ENCODE peak calls at places on chromosomes 4 and X, in four cellular contexts. U, G, A and T are unnamed samples.

GRCh38 chrX:3257471-3257870 is 89.0 kb downstream of the MXRA5 start:
- DNase-seq in U (no peak), A (no peak), G (no peak), T (no peak)

GRCh38 chr4:121243476-121243875 is 79.4 kb upstream of the TNIP3 start:
- DNase-seq in U (no peak), G (peak), A (no peak), T (no peak)

GRCh38 chrX:137848291-137848905 is 282.5 kb downstream of the ZIC3 start:
- DNase-seq in U (no peak), G (no peak), A (no peak), T (no peak)

GRCh38 chr4:169305173-169305572 is 34.4 kb upstream of the SH3RF1 start:
- DNase-seq in G (no peak), U (no peak), A (no peak), T (no peak)

GRCh38 chr4:75630174-75630931 is at the start of gene CDKL2:
- DNase-seq in U (no peak), A (peak), G (peak), T (peak)

GRCh38 chr4:183291070-183291469 is 29.0 kb downstream of the CLDN22 start:
- DNase-seq in A (no peak), G (no peak), U (no peak), T (no peak)

GRCh38 chr4:120718979-120719566 is 203.5 kb downstream of the PRDM5 start:
- DNase-seq in A (peak), U (peak), G (peak), T (no peak)

GRCh38 chr4:169963998-169964397 is 62.2 kb downstream of the MFAP3L start:
- DNase-seq in A (no peak), U (no peak), G (no peak), T (no peak)

GRCh38 chrX:155997436-155997835 is at the start of gene IL9R:
- DNase-seq in G (no peak), A (peak), U (no peak), T (no peak)

GRCh38 chr4:149708513-149709175 is 107.0 kb downstream of the IQCM start:
- DNase-seq in U (no peak), G (peak), A (no peak), T (no peak)

GRCh38 chrX:13085533-13085932 is 41.1 kb upstream of the FAM9C start:
- DNase-seq in A (no peak), U (no peak), G (no peak), T (no peak)